ENCODE peak calls at places on chromosomes 5 and 9, in five cellular contexts. Y is A673; T is CD8-positive, alpha-beta T cell; O is cardiac fibroblast; U is MM.1S. L is an unnamed sample.

GRCh38 chr9:79489241-79490000 is 82.3 kb upstream of the TLE4 start:
- DNase-seq in Y (no peak), T (no peak), O (peak; percentile 71), U (no peak), L (peak; percentile 46)

GRCh38 chr9:78298046-78298511 is 1.2 kb downstream of the PSAT1 start:
- DNase-seq in Y (peak; percentile 46), T (no peak), O (no peak), U (no peak), L (peak; percentile 10)

GRCh38 chr5:58770131-58770530 is 187.3 kb downstream of the RAB3C start:
- DNase-seq in Y (no peak), T (no peak), O (no peak), U (no peak), L (no peak)

GRCh38 chr5:160197341-160198147 is 31.8 kb upstream of the FABP6 start:
- DNase-seq in Y (peak; percentile 94), T (no peak), O (peak; percentile 91), U (no peak), L (peak; percentile 38)

GRCh38 chr9:115540091-115540490 is 422.1 kb upstream of the TNC start:
- DNase-seq in Y (no peak), T (no peak), O (no peak), U (no peak), L (peak; percentile 17)

GRCh38 chr5:157076558-157076957 is 17.6 kb upstream of the HAVCR1 start:
- DNase-seq in Y (no peak), T (no peak), O (peak; percentile 6), U (peak; percentile 78), L (peak; percentile 80)

GRCh38 chr9:133980864-133981588 is 11.1 kb downstream of the VAV2 start:
- DNase-seq in Y (no peak), T (no peak), O (no peak), U (no peak), L (no peak)

GRCh38 chr9:114002986-114003740 is 74.9 kb downstream of the AMBP start:
- DNase-seq in Y (no peak), T (no peak), O (peak; percentile 8), U (no peak), L (no peak)

GRCh38 chr9:135789838-135790291 is 87.9 kb downstream of the KCNT1 start:
- DNase-seq in Y (no peak), T (peak; percentile 9), O (no peak), U (no peak), L (no peak)

GRCh38 chr9:109320338-109320733 is 523 bp downstream of the EPB41L4B start:
- DNase-seq in Y (no peak), T (no peak), O (no peak), U (peak; percentile 39), L (no peak)

GRCh38 chr9:109319072-109319630 is 1.7 kb downstream of the EPB41L4B start:
- DNase-seq in Y (no peak), T (no peak), O (no peak), U (no peak), L (no peak)

GRCh38 chr9:109321727-109322126 is 868 bp upstream of the EPB41L4B start:
- DNase-seq in Y (no peak), T (no peak), O (no peak), U (no peak), L (no peak)

GRCh38 chr9:109319631-109320233 is 1.1 kb downstream of the EPB41L4B start:
- DNase-seq in Y (no peak), T (no peak), O (no peak), U (peak; percentile 17), L (no peak)

GRCh38 chr9:109320734-109321448 is at the start of gene EPB41L4B:
- DNase-seq in Y (peak; percentile 73), T (peak; percentile 80), O (peak; percentile 85), U (peak; percentile 94), L (peak; percentile 56)
- H3K4me3 ChIP-seq in Y (peak within 1 kb of the TSS; percentile 33), T (no peak within 1 kb of the TSS), O (peak within 1 kb of the TSS; percentile 39), U (peak within 1 kb of the TSS; percentile 55), L (no peak within 1 kb of the TSS)

GRCh38 chr5:103942587-103943186 is 380.1 kb upstream of the NUDT12 start:
- DNase-seq in Y (peak; percentile 38), T (no peak), O (no peak), U (peak; percentile 35), L (no peak)
- TF ChIP-seq CTCF in Y (peak; percentile 52), T (no peak), O (no peak), U (peak; percentile 17), L (no peak)

DNA sequence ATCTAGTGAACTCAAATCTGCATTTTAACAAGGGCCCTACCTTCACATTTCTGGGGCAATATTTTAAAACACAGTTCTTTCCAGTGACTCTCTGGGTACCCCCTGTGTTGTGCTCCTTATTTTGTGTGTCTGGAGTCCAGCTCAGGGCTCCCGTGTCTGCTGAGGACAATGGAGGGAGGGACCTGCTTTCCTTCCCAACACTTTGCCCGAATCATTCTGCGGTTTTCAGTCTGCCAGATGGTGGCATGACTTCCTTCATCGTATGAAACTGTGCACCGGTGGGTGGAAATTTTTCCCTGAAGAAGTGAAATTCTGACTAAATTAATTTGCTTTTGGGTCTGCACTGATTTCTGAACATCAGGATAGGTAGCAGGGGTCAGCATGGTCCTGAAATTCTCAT is 153.6 kb upstream of the CD180 start:
- DNase-seq in Y (no peak), T (no peak), O (no peak), U (no peak), L (no peak)
- H3K4me3 ChIP-seq in Y (no peak overlapping the region), T (peak overlapping the region; percentile 42), O (no peak overlapping the region), U (no peak overlapping the region), L (no peak overlapping the region)

GRCh38 chr5:66174338-66174737 is 30.2 kb downstream of the SREK1 start:
- DNase-seq in Y (peak; percentile 48), T (no peak), O (peak; percentile 62), U (no peak), L (peak; percentile 53)
- TF ChIP-seq CTCF in Y (peak; percentile 51), T (no peak), O (peak; percentile 42), U (peak; percentile 42), L (peak; percentile 53)

DNA sequence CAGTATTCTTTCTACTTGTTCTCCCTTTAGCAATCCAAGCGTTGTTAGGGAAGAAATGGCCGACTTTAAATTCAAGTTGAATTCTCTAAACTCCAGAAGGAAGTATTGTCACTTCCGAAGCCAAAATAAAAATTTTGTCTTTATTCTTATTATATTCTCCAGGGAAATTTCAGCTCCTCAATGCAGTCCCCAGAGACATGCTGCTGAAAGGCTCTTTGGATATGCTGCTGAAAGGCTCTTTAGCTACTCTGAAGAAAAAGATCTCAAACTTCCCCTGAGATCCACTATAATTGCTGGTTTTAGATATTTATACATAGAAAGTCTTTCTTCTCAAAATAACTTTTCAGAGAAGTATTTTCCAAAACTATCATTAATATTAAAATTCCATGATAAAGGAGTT is 92.3 kb upstream of the PARP8 start:
- DNase-seq in Y (peak; percentile 46), T (no peak), O (no peak), U (no peak), L (no peak)
- H3K4me3 ChIP-seq in Y (peak overlapping the region; percentile 15), T (no peak overlapping the region), O (no peak overlapping the region), U (no peak overlapping the region), L (no peak overlapping the region)

DNA sequence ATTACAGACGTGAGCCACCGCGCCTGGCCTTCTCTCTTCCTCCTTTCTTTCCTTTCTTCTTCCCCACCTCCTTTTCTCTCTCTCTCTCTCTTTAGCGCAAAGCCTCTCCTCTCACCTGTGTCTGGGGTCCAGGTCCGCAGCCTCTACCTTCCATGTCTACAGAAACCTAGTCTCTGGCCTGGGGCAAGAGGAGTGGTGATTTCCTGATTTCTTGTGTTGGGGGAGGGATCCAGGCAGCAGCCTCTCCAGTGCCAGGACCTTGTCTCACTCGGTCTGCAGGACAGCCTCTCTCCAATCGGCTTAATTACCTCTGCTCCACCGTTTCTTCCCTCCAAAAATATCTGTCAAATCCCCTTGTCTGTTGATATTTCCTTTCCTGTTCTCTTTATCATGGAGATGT is 16.1 kb upstream of the FAM120A start:
- DNase-seq in Y (no peak), T (no peak), O (no peak), U (no peak), L (no peak)
- TF ChIP-seq CTCF in Y (no peak), T (no peak), O (no peak), U (no peak), L (no peak)

GRCh38 chr9:76292658-76293057 is 101.6 kb downstream of the RFK start:
- DNase-seq in Y (no peak), T (no peak), O (no peak), U (no peak), L (no peak)

GRCh38 chr9:76294301-76294700 is 99.9 kb downstream of the RFK start:
- DNase-seq in Y (no peak), T (no peak), O (no peak), U (no peak), L (no peak)

GRCh38 chr9:76297721-76298239 is 96.4 kb downstream of the RFK start:
- DNase-seq in Y (no peak), T (no peak), O (peak; percentile 36), U (no peak), L (peak; percentile 66)

GRCh38 chr9:76298497-76299144 is 95.6 kb downstream of the RFK start:
- DNase-seq in Y (no peak), T (no peak), O (no peak), U (no peak), L (no peak)

GRCh38 chr9:76296561-76297276 is 97.5 kb downstream of the RFK start:
- DNase-seq in Y (no peak), T (no peak), O (no peak), U (no peak), L (no peak)
- H3K4me3 ChIP-seq in Y (no peak overlapping the region), T (no peak overlapping the region), O (no peak overlapping the region), U (no peak overlapping the region), L (no peak overlapping the region)